ENCODE peak calls at places on chromosome 1, in four cellular contexts. F, A, H and U are unnamed samples.

GRCh38 chr1:68276448-68276847 is 44.1 kb upstream of the WLS start:
- DNase-seq in F (no peak), A (no peak), H (no peak), U (peak)

GRCh38 chr1:54980528-54981241 is at the start of gene TMEM61:
- DNase-seq in F (no peak), A (no peak), H (no peak), U (peak)

GRCh38 chr1:25544243-25544764 is 898 bp downstream of the LDLRAP1 start:
- DNase-seq in F (no peak), A (no peak), H (no peak), U (no peak)

GRCh38 chr1:199463521-199464127 is 563.9 kb upstream of the NR5A2 start:
- DNase-seq in F (no peak), A (peak), H (peak), U (peak)

GRCh38 chr1:94619731-94620130 is 78.2 kb upstream of the F3 start:
- DNase-seq in F (no peak), A (no peak), H (no peak), U (no peak)

GRCh38 chr1:212575333-212575732 is 33.2 kb upstream of the ATF3 start:
- DNase-seq in F (no peak), A (no peak), H (no peak), U (no peak)

GRCh38 chr1:10979483-10979920 is 33.0 kb upstream of the TARDBP start:
- DNase-seq in F (no peak), A (no peak), H (peak), U (no peak)

GRCh38 chr1:38555594-38555993 is 304.0 kb downstream of the RRAGC start:
- DNase-seq in F (no peak), A (no peak), H (no peak), U (no peak)

GRCh38 chr1:56434025-56434424 is 145.3 kb downstream of the PLPP3 start:
- DNase-seq in F (no peak), A (no peak), H (peak), U (no peak)

GRCh38 chr1:7281821-7282220 is 489.3 kb upstream of the VAMP3 start:
- DNase-seq in F (no peak), A (no peak), H (no peak), U (no peak)

GRCh38 chr1:229270547-229271447 is at the start of gene RAB4A:
- DNase-seq in F (peak), A (peak), H (peak), U (peak)

GRCh38 chr1:233005703-233006102 is 55.3 kb downstream of the NTPCR start:
- DNase-seq in F (no peak), A (no peak), H (no peak), U (no peak)

GRCh38 chr1:47941609-47942237 is 55.5 kb downstream of the TRABD2B start:
- DNase-seq in F (no peak), A (no peak), H (peak), U (no peak)

GRCh38 chr1:36542962-36543515 is 60.3 kb upstream of the CSF3R start:
- DNase-seq in F (no peak), A (no peak), H (peak), U (peak)

GRCh38 chr1:110190282-110190929 is 19.7 kb upstream of the KCNC4 start:
- DNase-seq in F (no peak), A (no peak), H (no peak), U (no peak)

GRCh38 chr1:8315573-8316475 is 2.1 kb upstream of the SLC45A1 start:
- DNase-seq in F (no peak), A (no peak), H (peak), U (peak)

GRCh38 chr1:150152772-150153461 is 3.2 kb downstream of the PLEKHO1 start:
- DNase-seq in F (no peak), A (no peak), H (peak), U (no peak)

GRCh38 chr1:204405988-204406387 is 5.6 kb downstream of the PPP1R15B start:
- DNase-seq in F (no peak), A (no peak), H (no peak), U (no peak)

GRCh38 chr1:19435851-19436465 is 49.4 kb downstream of the CAPZB start:
- DNase-seq in F (no peak), A (no peak), H (peak), U (no peak)

GRCh38 chr1:94044290-94044790 is 76.6 kb downstream of the ABCA4 start:
- DNase-seq in F (no peak), A (no peak), H (peak), U (no peak)

GRCh38 chr1:21174638-21175323 is 1.9 kb downstream of the EIF4G3 start:
- DNase-seq in F (no peak), A (no peak), H (peak), U (no peak)
- TF ChIP-seq CBFB in F (no peak), A (no peak), H (no peak), U (no peak)

GRCh38 chr1:31196685-31197084 is 43.0 kb downstream of the NKAIN1 start:
- DNase-seq in F (no peak), A (no peak), H (no peak), U (no peak)
- TF ChIP-seq CBFB in F (no peak), A (no peak), H (no peak), U (no peak)

GRCh38 chr1:213984387-213985180 is 3.2 kb upstream of the PROX1 start:
- DNase-seq in F (no peak), A (no peak), H (no peak), U (peak)
- TF ChIP-seq CBFB in F (no peak), A (no peak), H (no peak), U (no peak)

GRCh38 chr1:3205815-3206214 is 136.8 kb downstream of the PRDM16 start:
- DNase-seq in F (no peak), A (no peak), H (no peak), U (no peak)
- TF ChIP-seq CBFB in F (no peak), A (no peak), H (no peak), U (no peak)

DNA sequence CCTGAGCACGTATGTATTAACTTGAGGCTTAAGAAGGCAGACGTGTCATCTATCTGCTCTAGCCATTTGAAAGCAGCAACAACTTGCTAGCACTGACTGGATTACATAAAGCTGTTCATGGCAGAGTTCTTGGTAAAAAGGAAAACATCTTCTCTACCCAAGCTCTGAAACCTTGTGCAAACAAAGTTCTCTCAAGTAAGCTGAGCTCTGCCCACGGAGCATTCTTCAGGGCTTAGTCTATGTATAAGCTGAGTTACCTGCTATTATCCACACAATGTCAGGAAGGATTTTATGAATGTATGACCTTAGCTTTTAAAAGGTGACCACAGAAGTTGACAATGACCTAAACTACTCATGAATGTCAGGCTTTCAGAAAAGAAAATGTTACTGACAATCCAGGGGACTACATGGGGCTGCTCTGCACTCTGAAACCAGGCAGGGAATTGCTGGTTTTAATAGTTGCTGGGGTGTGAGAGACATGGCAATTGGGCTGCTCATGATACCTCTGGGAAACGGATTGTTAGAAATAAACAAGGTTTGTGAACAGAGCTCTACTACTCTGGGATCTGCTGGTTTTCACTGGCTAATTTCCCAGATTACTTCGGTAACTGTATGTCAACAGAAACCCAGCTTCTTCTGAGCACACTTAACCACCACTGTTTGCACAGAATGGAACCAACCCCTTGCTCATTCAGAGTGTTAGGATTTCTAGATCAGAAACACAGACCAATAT is 29.6 kb upstream of the CCN1 start:
- DNase-seq in F (no peak), A (no peak), H (no peak), U (no peak)
- TF ChIP-seq CBFB in F (no peak), A (no peak), H (no peak), U (no peak)

DNA sequence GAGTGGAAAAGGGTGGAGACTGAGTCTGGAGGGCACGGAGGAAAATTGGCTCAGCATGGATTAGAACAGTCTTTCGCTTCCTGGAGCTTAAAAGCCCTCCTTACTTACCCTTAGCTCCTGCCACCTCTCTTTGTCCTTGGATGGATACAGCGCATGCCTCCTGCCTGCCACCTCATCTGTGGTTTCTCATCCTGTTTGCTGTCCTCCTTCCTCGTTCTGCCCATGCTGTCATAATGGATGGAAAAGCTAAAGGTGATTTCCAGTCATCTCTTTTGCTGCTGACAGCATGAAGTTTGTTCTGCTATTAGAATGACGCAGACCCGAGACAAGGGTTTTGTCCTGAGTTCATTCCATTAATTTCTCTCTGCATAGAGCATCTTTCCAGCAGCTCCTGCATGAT is 425.9 kb downstream of the KIF26B start:
- DNase-seq in F (no peak), A (no peak), H (no peak), U (no peak)
- TF ChIP-seq CBFB in F (no peak), A (no peak), H (no peak), U (no peak)

GRCh38 chr1:113036639-113037321 is 36.2 kb upstream of the LRIG2 start:
- DNase-seq in F (no peak), A (no peak), H (no peak), U (no peak)
- TF ChIP-seq CBFB in F (no peak), A (no peak), H (no peak), U (no peak)